ENCODE peak calls at places on chromosomes 7 and 10, in nine cellular contexts. Z is PC-3; E is endothelial cell; T is activated CD4-positive, alpha-beta T cell treated with anti-CD3 and anti-CD28 coated beads, Interleukin-2, amount 10 ng/mL, durations not matched to agents 7 days and 5 days; W is tibial nerve; S is HCT116; A is left colon; Y is NCI-H510A treated with DMSO at 0.1 percent for 48 hours; R is iPS-NIHi11. N is an unnamed sample.

GRCh38 chr10:88209837-88210552 is 346.6 kb downstream of the PTEN start:
- DNase-seq in A (no peak), Y (no peak), E (no peak), Z (no peak), W (no peak), T (no peak), S (no peak), R (no peak), N (no peak)

GRCh38 chr10:7260412-7260900 is 150.4 kb downstream of the SFMBT2 start:
- DNase-seq in Z (peak; percentile 78), R (peak; percentile 69), T (no peak), W (no peak), Y (no peak), A (peak; percentile 40), E (peak; percentile 56), S (peak; percentile 22), N (no peak)

GRCh38 chr10:28940158-28940888 is 263.0 kb downstream of the BAMBI start:
- DNase-seq in Z (no peak), S (no peak), T (no peak), R (no peak), W (no peak), A (no peak), Y (peak; percentile 79), E (no peak), N (no peak)

GRCh38 chr7:21960922-21961321 is 15.2 kb upstream of the CDCA7L start:
- DNase-seq in Y (no peak), R (no peak), E (no peak), A (no peak), S (no peak), T (no peak), W (no peak), Z (peak; percentile 81), N (no peak)

GRCh38 chr10:14378387-14378960 is 47.8 kb upstream of the FRMD4A start:
- DNase-seq in Z (no peak), Y (no peak), A (no peak), W (no peak), S (no peak), T (no peak), R (no peak), E (no peak), N (no peak)

GRCh38 chr10:8136745-8137144 is 82.3 kb downstream of the GATA3 start:
- DNase-seq in S (no peak), W (no peak), Y (no peak), A (no peak), R (no peak), T (no peak), E (no peak), Z (no peak), N (no peak)

GRCh38 chr7:120272896-120273475 is at the start of gene KCND2:
- DNase-seq in Z (no peak), E (peak; percentile 35), Y (peak; percentile 49), R (peak; percentile 38), W (no peak), S (no peak), A (no peak), T (no peak), N (peak; percentile 39)

GRCh38 chr7:73560035-73560835 is 2.7 kb upstream of the BCL7B start:
- DNase-seq in Z (peak; percentile 57), Y (no peak), T (no peak), E (no peak), R (no peak), W (no peak), S (no peak), A (no peak), N (no peak)

GRCh38 chr10:55495555-55495954 is 694.5 kb upstream of the PCDH15 start:
- DNase-seq in E (no peak), S (no peak), R (no peak), W (no peak), Z (no peak), A (no peak), Y (no peak), T (no peak), N (no peak)

GRCh38 chr10:33139191-33139646 is 181.2 kb upstream of the ITGB1 start:
- DNase-seq in A (no peak), T (peak; percentile 88), R (no peak), W (no peak), Z (no peak), E (no peak), S (no peak), Y (peak; percentile 7), N (no peak)

GRCh38 chr7:45162311-45162845 is 4.8 kb downstream of the RAMP3 start:
- DNase-seq in E (no peak), W (no peak), Z (no peak), Y (no peak), A (no peak), R (no peak), T (no peak), S (no peak), N (no peak)

GRCh38 chr7:19442016-19442785 is 266.6 kb downstream of the POLR1F start:
- DNase-seq in Z (peak; percentile 64), A (no peak), S (peak; percentile 50), R (peak; percentile 48), E (peak; percentile 26), W (no peak), Y (peak; percentile 25), T (no peak), N (peak; percentile 52)

GRCh38 chr10:24706479-24707118 is 17.1 kb downstream of the ARHGAP21 start:
- DNase-seq in E (no peak), Y (no peak), T (peak; percentile 41), S (no peak), W (no peak), Z (peak; percentile 89), R (no peak), A (no peak), N (no peak)

GRCh38 chr7:37193087-37193774 is 255.4 kb downstream of the ELMO1 start:
- DNase-seq in Z (no peak), A (no peak), Y (no peak), E (no peak), W (no peak), R (no peak), T (no peak), S (no peak), N (no peak)

GRCh38 chr10:8435186-8436055 is 380.9 kb downstream of the GATA3 start:
- DNase-seq in T (no peak), A (no peak), Z (peak; percentile 47), Y (no peak), S (no peak), E (no peak), W (no peak), R (no peak), N (no peak)

GRCh38 chr7:27210441-27211083 is 10.7 kb upstream of the HOXA13 start:
- DNase-seq in A (peak; percentile 85), T (peak; percentile 40), E (peak; percentile 68), R (peak; percentile 73), Y (peak; percentile 52), W (peak; percentile 46), Z (peak; percentile 65), S (no peak), N (peak; percentile 51)

GRCh38 chr10:107019154-107019553 is 145.4 kb downstream of the SORCS1 start:
- DNase-seq in A (no peak), Z (peak; percentile 2), Y (no peak), W (no peak), R (no peak), E (no peak), S (no peak), T (no peak), N (no peak)

GRCh38 chr7:128350708-128351295 is 7.1 kb upstream of the RBM28 start:
- DNase-seq in R (no peak), W (no peak), T (no peak), A (no peak), S (no peak), Y (no peak), Z (no peak), E (no peak), N (no peak)

GRCh38 chr10:60384708-60385398 is 4.8 kb downstream of the ANK3 start:
- DNase-seq in Z (peak; percentile 100), A (no peak), W (no peak), E (no peak), S (peak; percentile 63), R (peak; percentile 37), Y (no peak), T (no peak), N (no peak)

GRCh38 chr10:22988581-22989360 is 60.9 kb downstream of the ARMC3 start:
- DNase-seq in R (peak; percentile 55), Y (peak; percentile 63), E (peak; percentile 63), Z (peak; percentile 73), A (no peak), S (peak; percentile 57), W (peak; percentile 38), T (peak; percentile 79), N (peak; percentile 35)

GRCh38 chr7:155913311-155913710 is 101.0 kb upstream of the SHH start:
- DNase-seq in Y (no peak), R (no peak), E (no peak), A (no peak), W (no peak), S (no peak), Z (no peak), T (no peak), N (no peak)

GRCh38 chr7:92645531-92646061 is 55.4 kb upstream of the FAM133B start:
- DNase-seq in R (no peak), W (no peak), A (peak; percentile 87), Y (peak; percentile 44), E (peak; percentile 13), S (peak; percentile 45), T (no peak), Z (peak; percentile 91), N (peak; percentile 81)

GRCh38 chr10:99630991-99631390 is 10.8 kb upstream of the SLC25A28 start:
- DNase-seq in Y (no peak), E (no peak), R (no peak), Z (no peak), S (no peak), A (no peak), T (no peak), W (no peak), N (no peak)

GRCh38 chr10:132674311-132674710 is 111.6 kb downstream of the NKX6-2 start:
- DNase-seq in W (no peak), Y (no peak), R (no peak), E (no peak), Z (no peak), A (peak; percentile 3), T (no peak), S (no peak), N (no peak)

GRCh38 chr7:47314728-47315601 is 266.9 kb downstream of the TNS3 start:
- DNase-seq in A (no peak), S (no peak), E (no peak), Y (no peak), W (no peak), T (no peak), R (no peak), Z (no peak), N (no peak)